ENCODE peak calls at places on chromosomes 6 and 20, in six cellular contexts. L, K, Z, J, N and Y are unnamed samples.

GRCh38 chr6:107970255-107970654 is 12.2 kb upstream of the SEC63 start:
- DNase-seq in L (no peak), K (no peak), Z (no peak), J (no peak), N (no peak), Y (no peak)

GRCh38 chr6:43089467-43089866 is 13.4 kb downstream of the PTK7 start:
- DNase-seq in L (no peak), K (no peak), Z (no peak), J (no peak), N (no peak), Y (no peak)

GRCh38 chr6:92767101-92767500 is 652.3 kb downstream of the EPHA7 start:
- DNase-seq in L (no peak), K (no peak), Z (no peak), J (no peak), N (no peak), Y (no peak)

GRCh38 chr6:130697661-130698535 is 129.3 kb upstream of the SMLR1 start:
- DNase-seq in L (peak), K (peak), Z (peak), J (no peak), N (no peak), Y (no peak)

GRCh38 chr6:154653853-154654252 is 79.4 kb upstream of the SCAF8 start:
- DNase-seq in L (no peak), K (no peak), Z (peak), J (peak), N (no peak), Y (no peak)

GRCh38 chr20:21496452-21496851 is 17.4 kb downstream of the NKX2-2 start:
- DNase-seq in L (no peak), K (no peak), Z (no peak), J (no peak), N (no peak), Y (no peak)

GRCh38 chr6:1313755-1314503 is 2.0 kb downstream of the FOXQ1 start:
- DNase-seq in L (no peak), K (no peak), Z (no peak), J (no peak), N (no peak), Y (no peak)

GRCh38 chr6:134921980-134922313 is 28.0 kb downstream of the ALDH8A1 start:
- DNase-seq in L (no peak), K (no peak), Z (no peak), J (no peak), N (no peak), Y (no peak)

GRCh38 chr6:157571269-157571668 is 190.3 kb downstream of the ZDHHC14 start:
- DNase-seq in L (no peak), K (no peak), Z (no peak), J (no peak), N (no peak), Y (no peak)

GRCh38 chr6:106731144-106731842 is 101.9 kb downstream of the QRSL1 start:
- DNase-seq in L (no peak), K (no peak), Z (no peak), J (no peak), N (no peak), Y (no peak)

GRCh38 chr6:158860279-158860865 is 41.2 kb upstream of the EZR start:
- DNase-seq in L (no peak), K (no peak), Z (no peak), J (no peak), N (no peak), Y (no peak)

GRCh38 chr20:44537993-44538392 is 16.1 kb upstream of the SERINC3 start:
- DNase-seq in L (no peak), K (no peak), Z (no peak), J (no peak), N (no peak), Y (no peak)

GRCh38 chr6:128494440-128494839 is 26.0 kb downstream of the PTPRK start:
- DNase-seq in L (no peak), K (no peak), Z (no peak), J (no peak), N (no peak), Y (no peak)

GRCh38 chr6:160131636-160132296 is 10.2 kb downstream of the SLC22A1 start:
- DNase-seq in L (no peak), K (no peak), Z (no peak), J (no peak), N (no peak), Y (no peak)

GRCh38 chr20:54126809-54127655 is 46.8 kb downstream of the CYP24A1 start:
- DNase-seq in L (no peak), K (no peak), Z (peak), J (no peak), N (no peak), Y (no peak)

GRCh38 chr20:51985753-51986152 is 183.4 kb upstream of the SALL4 start:
- DNase-seq in L (no peak), K (no peak), Z (no peak), J (no peak), N (no peak), Y (no peak)

GRCh38 chr20:50879649-50880550 is 51.3 kb downstream of the ADNP start:
- DNase-seq in L (no peak), K (no peak), Z (no peak), J (no peak), N (no peak), Y (no peak)

GRCh38 chr6:136127856-136128255 is 122.3 kb downstream of the MTFR2 start:
- DNase-seq in L (no peak), K (no peak), Z (no peak), J (no peak), N (no peak), Y (no peak)

GRCh38 chr6:16257999-16258708 is 19.8 kb downstream of the GMPR start:
- DNase-seq in L (no peak), K (no peak), Z (no peak), J (no peak), N (no peak), Y (no peak)

GRCh38 chr20:11328839-11329238 is 588.9 kb upstream of the BTBD3 start:
- DNase-seq in L (no peak), K (no peak), Z (no peak), J (no peak), N (no peak), Y (no peak)

GRCh38 chr6:143098054-143098673 is 37.5 kb downstream of the AIG1 start:
- DNase-seq in L (no peak), K (no peak), Z (no peak), J (no peak), N (no peak), Y (no peak)

GRCh38 chr6:12012231-12012565 is at the start of gene HIVEP1:
- DNase-seq in L (no peak), K (no peak), Z (no peak), J (no peak), N (no peak), Y (no peak)

GRCh38 chr6:15475261-15475660 is 187.6 kb downstream of the DTNBP1 start:
- DNase-seq in L (no peak), K (no peak), Z (no peak), J (no peak), N (no peak), Y (no peak)